ENCODE peak calls at places on chromosome 11, in nine cellular contexts. P, I, S, G, Q, U, X, Y and R are unnamed samples.

GRCh38 chr11:67197606-67198005 is 68.7 kb upstream of the GRK2 start:
- DNase-seq in P (no peak), I (no peak), S (no peak), G (no peak), Q (no peak), U (no peak), X (no peak), Y (no peak), R (no peak)

GRCh38 chr11:108027057-108027456 is 18.4 kb downstream of the CUL5 start:
- DNase-seq in P (no peak), I (no peak), S (no peak), G (no peak), Q (no peak), U (no peak), X (no peak), Y (no peak), R (no peak)

GRCh38 chr11:2559527-2560311 is 114.9 kb downstream of the KCNQ1 start:
- DNase-seq in P (no peak), I (no peak), S (no peak), G (no peak), Q (no peak), U (no peak), X (no peak), Y (no peak), R (no peak)

GRCh38 chr11:110982214-110982613 is 263.3 kb upstream of the POU2AF2 start:
- DNase-seq in P (no peak), I (no peak), S (no peak), G (no peak), Q (no peak), U (no peak), X (no peak), Y (no peak), R (no peak)

GRCh38 chr11:83483808-83484207 is 197.6 kb upstream of the CCDC90B start:
- DNase-seq in P (no peak), I (no peak), S (no peak), G (no peak), Q (no peak), U (no peak), X (no peak), Y (no peak), R (no peak)

GRCh38 chr11:113989916-113990315 is 15.0 kb downstream of the HTR3A start:
- DNase-seq in P (no peak), I (no peak), S (no peak), G (no peak), Q (no peak), U (no peak), X (no peak), Y (no peak), R (no peak)

GRCh38 chr11:75399344-75400109 is at the start of gene RPS3:
- DNase-seq in P (peak), I (peak), S (peak), G (peak), Q (peak), U (peak), X (peak), Y (peak), R (peak)

GRCh38 chr11:129278586-129279319 is 86.6 kb upstream of the ARHGAP32 start:
- DNase-seq in P (no peak), I (no peak), S (peak), G (no peak), Q (no peak), U (peak), X (no peak), Y (no peak), R (no peak)

GRCh38 chr11:73554677-73555320 is 43.1 kb downstream of the FAM168A start:
- DNase-seq in P (no peak), I (no peak), S (no peak), G (no peak), Q (no peak), U (no peak), X (no peak), Y (no peak), R (peak)

GRCh38 chr11:58905141-58905715 is 34.1 kb upstream of the GLYATL1 start:
- DNase-seq in P (no peak), I (no peak), S (peak), G (peak), Q (no peak), U (no peak), X (no peak), Y (no peak), R (no peak)

GRCh38 chr11:132941024-132941646 is 591.2 kb downstream of the OPCML start:
- DNase-seq in P (no peak), I (no peak), S (peak), G (no peak), Q (no peak), U (no peak), X (no peak), Y (no peak), R (peak)

GRCh38 chr11:2884424-2884815 is 1.2 kb downstream of the CDKN1C start:
- DNase-seq in P (no peak), I (no peak), S (peak), G (no peak), Q (peak), U (no peak), X (no peak), Y (no peak), R (no peak)

GRCh38 chr11:9625158-9625557 is 38.7 kb upstream of the SWAP70 start:
- DNase-seq in P (no peak), I (no peak), S (no peak), G (peak), Q (no peak), U (no peak), X (no peak), Y (no peak), R (no peak)

GRCh38 chr11:104222464-104222863 is 58.5 kb upstream of the PDGFD start:
- DNase-seq in P (no peak), I (no peak), S (no peak), G (no peak), Q (no peak), U (no peak), X (no peak), Y (no peak), R (no peak)

GRCh38 chr11:131192628-131193027 is 177.8 kb upstream of the NTM start:
- DNase-seq in P (no peak), I (no peak), S (no peak), G (no peak), Q (no peak), U (no peak), X (no peak), Y (no peak), R (no peak)

GRCh38 chr11:131198161-131198560 is 172.3 kb upstream of the NTM start:
- DNase-seq in P (no peak), I (no peak), S (no peak), G (no peak), Q (no peak), U (no peak), X (no peak), Y (no peak), R (no peak)

GRCh38 chr11:131193101-131193501 is 177.3 kb upstream of the NTM start:
- DNase-seq in P (no peak), I (no peak), S (no peak), G (no peak), Q (no peak), U (no peak), X (no peak), Y (no peak), R (no peak)

GRCh38 chr11:131198646-131199285 is 171.6 kb upstream of the NTM start:
- DNase-seq in P (no peak), I (no peak), S (peak), G (no peak), Q (no peak), U (no peak), X (no peak), Y (no peak), R (no peak)

GRCh38 chr11:131195801-131196517 is 174.5 kb upstream of the NTM start:
- DNase-seq in P (no peak), I (no peak), S (peak), G (peak), Q (peak), U (no peak), X (no peak), Y (no peak), R (no peak)
- TF ChIP-seq POLR2AphosphoS5 in P (no peak), I (no peak), S (no peak), G (peak), Q (no peak), U (no peak), X (no peak), Y (no peak), R (no peak)

GRCh38 chr11:764322-765024 is 12.8 kb downstream of the GATD1 start:
- DNase-seq in P (no peak), I (no peak), S (peak), G (no peak), Q (no peak), U (no peak), X (no peak), Y (no peak), R (no peak)
- TF ChIP-seq POLR2AphosphoS5 in P (peak), I (no peak), S (no peak), G (no peak), Q (no peak), U (no peak), X (no peak), Y (no peak), R (no peak)

GRCh38 chr11:12636871-12637410 is 37.3 kb upstream of the TEAD1 start:
- DNase-seq in P (no peak), I (no peak), S (no peak), G (no peak), Q (no peak), U (no peak), X (no peak), Y (no peak), R (no peak)
- TF ChIP-seq POLR2AphosphoS5 in P (no peak), I (no peak), S (no peak), G (no peak), Q (no peak), U (no peak), X (no peak), Y (no peak), R (no peak)

GRCh38 chr11:14373941-14374646 is 15.1 kb upstream of the RRAS2 start:
- DNase-seq in P (no peak), I (no peak), S (no peak), G (peak), Q (peak), U (no peak), X (no peak), Y (no peak), R (no peak)
- TF ChIP-seq POLR2AphosphoS5 in P (no peak), I (no peak), S (no peak), G (peak), Q (peak), U (no peak), X (no peak), Y (no peak), R (no peak)